ENCODE peak calls at places on chromosomes 16 and 17, in four cellular contexts. T is K562, Z is IMR-90, H is GM12878. Q is an unnamed sample.

GRCh38 chr17:82120148-82120547 is 22.1 kb upstream of the FASN start:
- DNase-seq in T (no peak), Z (peak), H (no peak), Q (no peak)

GRCh38 chr17:17379197-17379991 is 76.2 kb downstream of the NT5M start:
- DNase-seq in T (no peak), Z (peak), H (no peak), Q (no peak)

GRCh38 chr17:57203076-57203475 is 53.2 kb upstream of the MSI2 start:
- DNase-seq in T (no peak), Z (no peak), H (no peak), Q (no peak)

GRCh38 chr17:1707107-1707506 is 3.1 kb downstream of the TLCD2 start:
- DNase-seq in T (no peak), Z (no peak), H (no peak), Q (no peak)

GRCh38 chr17:15263206-15263579 is 1.9 kb downstream of the PMP22 start:
- DNase-seq in T (no peak), Z (peak), H (no peak), Q (peak)

GRCh38 chr16:48384982-48385271 is 286 bp downstream of the SIAH1 start:
- DNase-seq in T (peak), Z (no peak), H (no peak), Q (no peak)

GRCh38 chr17:54968954-54969400 is 412 bp downstream of the STXBP4 start:
- DNase-seq in T (peak), Z (peak), H (no peak), Q (no peak)

GRCh38 chr17:6027342-6028024 is 42.7 kb upstream of the WSCD1 start:
- DNase-seq in T (no peak), Z (no peak), H (no peak), Q (no peak)

GRCh38 chr17:29569245-29569950 is 897 bp downstream of the TP53I13 start:
- DNase-seq in T (peak), Z (peak), H (no peak), Q (no peak)

GRCh38 chr16:74605746-74606520 is 981 bp downstream of the GLG1 start:
- DNase-seq in T (peak), Z (no peak), H (no peak), Q (no peak)

GRCh38 chr17:41547378-41547841 is 19.3 kb upstream of the KRT19 start:
- DNase-seq in T (no peak), Z (no peak), H (no peak), Q (no peak)

GRCh38 chr17:66715745-66716156 is 119.2 kb upstream of the CACNG5 start:
- DNase-seq in T (peak), Z (peak), H (peak), Q (peak)

GRCh38 chr17:48307814-48308411 is 122.1 kb downstream of the SKAP1 start:
- DNase-seq in T (peak), Z (peak), H (no peak), Q (peak)

GRCh38 chr17:48596000-48596734 is 2.6 kb upstream of the HOXB5 start:
- DNase-seq in T (no peak), Z (peak), H (no peak), Q (no peak)

GRCh38 chr17:29840884-29841283 is 89.1 kb downstream of the SSH2 start:
- DNase-seq in T (no peak), Z (peak), H (no peak), Q (peak)

GRCh38 chr17:32015245-32016013 is 8.2 kb downstream of the LRRC37B start:
- DNase-seq in T (no peak), Z (peak), H (no peak), Q (no peak)

GRCh38 chr17:38750312-38751121 is 2.0 kb upstream of the PSMB3 start:
- DNase-seq in T (peak), Z (peak), H (no peak), Q (peak)

GRCh38 chr17:39486242-39486641 is 25.0 kb downstream of the CDK12 start:
- DNase-seq in T (peak), Z (peak), H (no peak), Q (no peak)

GRCh38 chr16:50598256-50598894 is 50.2 kb downstream of the NKD1 start:
- DNase-seq in T (no peak), Z (no peak), H (no peak), Q (no peak)

GRCh38 chr17:47727704-47728036 is 5.4 kb upstream of the TBX21 start:
- DNase-seq in T (no peak), Z (no peak), H (no peak), Q (no peak)

GRCh38 chr17:77974396-77974795 is 15.9 kb downstream of the TNRC6C start:
- DNase-seq in T (no peak), Z (no peak), H (no peak), Q (no peak)

GRCh38 chr16:1054660-1055556 is 17.6 kb upstream of the SSTR5 start:
- DNase-seq in T (peak), Z (peak), H (no peak), Q (peak)

GRCh38 chr16:68362952-68363846 is 52.4 kb downstream of the PRMT7 start:
- DNase-seq in T (no peak), Z (no peak), H (no peak), Q (no peak)

GRCh38 chr16:19613834-19614233 is 58.3 kb downstream of the VPS35L start:
- DNase-seq in T (no peak), Z (no peak), H (no peak), Q (no peak)
- TF ChIP-seq FOS in T (no peak), Z (no peak), H (no peak), Q (no peak)

GRCh38 chr17:75410141-75410540 is 4.7 kb upstream of the GRB2 start:
- DNase-seq in T (no peak), Z (no peak), H (no peak), Q (no peak)
- TF ChIP-seq FOS in T (no peak), Z (no peak), H (no peak), Q (no peak)

DNA sequence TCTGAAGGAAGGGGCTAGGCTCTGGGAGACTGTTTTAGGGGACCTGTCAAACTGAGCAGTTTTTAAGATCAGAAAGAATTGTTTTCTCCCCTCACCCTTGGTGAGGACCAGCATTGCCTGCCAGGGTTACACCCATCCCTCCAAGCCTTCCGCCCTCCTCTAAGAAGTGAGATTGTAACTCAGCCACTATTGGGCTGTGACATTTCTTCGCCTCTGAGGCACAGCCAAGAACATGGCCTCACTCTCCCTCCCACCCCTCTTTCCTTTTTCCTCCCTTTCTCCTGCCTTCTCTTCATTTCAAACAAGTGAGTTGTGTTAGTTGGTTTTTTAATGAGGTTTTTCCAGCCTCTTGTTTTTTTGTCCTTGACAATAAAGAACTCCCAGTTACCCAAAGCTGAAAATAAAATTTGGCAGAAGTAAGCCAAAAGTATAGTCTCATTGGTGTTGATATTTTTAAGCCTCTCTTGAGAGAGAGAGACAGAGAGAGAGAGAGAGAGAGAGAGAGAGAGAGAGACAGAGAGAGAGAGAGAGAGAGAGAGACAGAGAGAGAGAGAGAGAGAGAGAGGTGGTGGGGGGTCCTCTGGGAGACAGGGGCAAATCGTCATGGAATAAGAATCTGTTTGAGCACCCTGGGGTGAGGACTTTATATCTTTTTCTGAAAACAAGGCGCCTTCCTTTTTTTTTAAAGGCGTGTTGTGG is 77.2 kb upstream of the TBX2 start:
- DNase-seq in T (no peak), Z (no peak), H (no peak), Q (no peak)
- TF ChIP-seq FOS in T (no peak), Z (no peak), H (no peak), Q (no peak)

GRCh38 chr16:7343271-7343670 is 10.6 kb downstream of the RBFOX1 start:
- DNase-seq in T (no peak), Z (no peak), H (no peak), Q (no peak)

GRCh38 chr16:7339700-7340099 is 7.1 kb downstream of the RBFOX1 start:
- DNase-seq in T (no peak), Z (no peak), H (no peak), Q (no peak)

GRCh38 chr16:7342598-7342997 is 10.0 kb downstream of the RBFOX1 start:
- DNase-seq in T (no peak), Z (no peak), H (no peak), Q (no peak)

GRCh38 chr16:7338826-7339225 is 6.2 kb downstream of the RBFOX1 start:
- DNase-seq in T (no peak), Z (no peak), H (no peak), Q (no peak)

DNA sequence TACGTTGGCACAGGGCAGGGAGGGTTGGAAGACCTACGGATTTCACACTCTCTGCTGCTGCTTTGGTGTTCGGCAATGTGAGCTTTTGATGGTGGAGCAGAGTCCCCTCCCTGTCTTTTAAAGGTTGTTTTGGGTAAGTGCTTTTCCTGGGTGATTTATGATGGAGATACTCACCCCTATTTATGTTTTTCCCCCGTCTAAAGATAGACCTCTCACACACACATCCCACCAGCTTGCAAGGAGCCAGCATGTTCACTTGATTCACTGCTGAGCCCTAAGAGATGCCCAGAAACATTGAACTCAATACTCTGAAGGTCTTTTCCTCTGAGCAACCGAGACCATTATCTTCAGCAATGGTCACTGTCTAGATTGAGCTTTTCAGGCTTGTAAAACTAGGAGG is 8.3 kb downstream of the RBFOX1 start:
- DNase-seq in T (no peak), Z (no peak), H (no peak), Q (no peak)
- TF ChIP-seq FOS in T (no peak), Z (no peak), H (no peak), Q (no peak)

DNA sequence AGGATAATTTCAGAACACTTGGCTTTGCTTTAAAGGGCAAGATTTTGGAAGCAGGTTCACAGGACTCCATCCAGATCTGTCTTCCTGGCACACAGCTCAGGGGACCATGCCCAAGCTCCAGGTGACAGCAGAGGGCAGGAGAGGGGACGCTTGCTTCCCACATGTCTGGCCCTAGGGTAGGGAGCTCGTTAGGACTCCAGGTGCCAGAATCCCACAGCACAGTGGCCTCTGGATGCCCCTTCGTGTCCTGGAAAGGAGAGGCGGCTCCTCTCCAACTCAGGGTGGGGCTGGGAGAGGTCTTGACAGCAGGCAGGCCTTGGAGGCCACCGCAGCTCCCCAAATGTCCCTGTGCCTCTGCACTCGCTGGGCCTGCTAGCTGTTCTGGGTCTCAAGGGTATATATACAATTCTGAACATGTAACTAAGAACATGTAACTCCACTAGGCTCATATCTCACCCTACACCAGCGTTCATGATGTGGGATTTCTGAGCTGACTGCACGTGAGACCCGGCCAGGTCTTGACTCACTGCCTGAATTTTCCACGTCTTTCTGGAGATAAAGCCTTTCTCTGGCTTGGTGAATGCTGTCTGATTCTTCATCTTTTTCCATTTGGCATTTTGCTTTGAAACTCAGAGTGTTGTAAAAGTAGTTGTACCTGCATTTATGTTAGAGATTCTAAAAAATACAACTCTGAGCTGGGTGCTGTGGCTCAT is 52.8 kb downstream of the MARCHF10 start:
- DNase-seq in T (no peak), Z (peak), H (no peak), Q (no peak)
- TF ChIP-seq FOS in T (no peak), Z (no peak), H (no peak), Q (no peak)